ENCODE peak calls at places on chromosomes 2 and 18, in seven cellular contexts. I, E, R, M, T, W and S are unnamed samples.

GRCh38 chr2:144426981-144427479 is 92.9 kb downstream of the ZEB2 start:
- DNase-seq in I (no peak), E (peak; percentile 56), R (no peak), M (no peak), T (no peak), W (no peak), S (no peak)

GRCh38 chr2:102336502-102336945 is 19.1 kb upstream of the IL18R1 start:
- DNase-seq in I (no peak), E (peak; percentile 51), R (no peak), M (no peak), T (no peak), W (no peak), S (no peak)

GRCh38 chr18:10715791-10716190 is 190.0 kb downstream of the NAPG start:
- DNase-seq in I (no peak), E (peak; percentile 95), R (no peak), M (no peak), T (no peak), W (no peak), S (no peak)

GRCh38 chr2:154402138-154402714 is 296.3 kb upstream of the KCNJ3 start:
- DNase-seq in I (no peak), E (peak; percentile 73), R (peak; percentile 5), M (no peak), T (peak; percentile 21), W (no peak), S (peak; percentile 45)

GRCh38 chr2:4674007-4674406 is 970.6 kb downstream of the DCDC2C start:
- DNase-seq in I (no peak), E (no peak), R (no peak), M (peak; percentile 28), T (no peak), W (no peak), S (peak; percentile 96)

GRCh38 chr2:190810981-190811587 is 69.5 kb upstream of the GLS start:
- DNase-seq in I (no peak), E (no peak), R (no peak), M (no peak), T (no peak), W (no peak), S (no peak)

GRCh38 chr2:39733070-39733674 is 45.9 kb downstream of the THUMPD2 start:
- DNase-seq in I (no peak), E (peak; percentile 51), R (no peak), M (no peak), T (no peak), W (no peak), S (no peak)

GRCh38 chr2:94759211-94759610 is 112.0 kb upstream of the TEKT4 start:
- DNase-seq in I (no peak), E (peak; percentile 5), R (peak; percentile 41), M (no peak), T (peak; percentile 34), W (no peak), S (peak; percentile 25)

GRCh38 chr18:57915241-57915640 is 112.1 kb upstream of the ATP8B1 start:
- DNase-seq in I (no peak), E (no peak), R (no peak), M (no peak), T (no peak), W (no peak), S (no peak)

GRCh38 chr18:12121175-12122095 is 27.8 kb downstream of the ANKRD62 start:
- DNase-seq in I (no peak), E (peak; percentile 30), R (no peak), M (no peak), T (peak; percentile 6), W (no peak), S (no peak)

GRCh38 chr2:2664989-2665833 is 334.1 kb upstream of the MYT1L start:
- DNase-seq in I (no peak), E (peak; percentile 65), R (no peak), M (no peak), T (no peak), W (no peak), S (no peak)

GRCh38 chr18:78526275-78526674 is 453.3 kb upstream of the SALL3 start:
- DNase-seq in I (no peak), E (no peak), R (no peak), M (no peak), T (no peak), W (no peak), S (no peak)

GRCh38 chr18:8720141-8720540 is 14.8 kb downstream of the MTCL1 start:
- DNase-seq in I (no peak), E (no peak), R (no peak), M (no peak), T (no peak), W (no peak), S (no peak)

GRCh38 chr2:129482626-129483025 is 496.8 kb upstream of the RAB6C start:
- DNase-seq in I (no peak), E (no peak), R (no peak), M (no peak), T (no peak), W (no peak), S (no peak)

GRCh38 chr2:65746919-65747678 is 314.7 kb upstream of the SPRED2 start:
- DNase-seq in I (no peak), E (no peak), R (no peak), M (no peak), T (no peak), W (no peak), S (no peak)

GRCh38 chr2:27442282-27442980 is at the start of gene KRTCAP3:
- DNase-seq in I (no peak), E (no peak), R (peak; percentile 28), M (peak; percentile 85), T (no peak), W (no peak), S (peak; percentile 17)

GRCh38 chr2:67574230-67574629 is 177.1 kb downstream of the ETAA1 start:
- DNase-seq in I (no peak), E (peak; percentile 77), R (no peak), M (no peak), T (no peak), W (no peak), S (no peak)

GRCh38 chr2:105748564-105748963 is 3.9 kb downstream of the NCK2 start:
- DNase-seq in I (no peak), E (no peak), R (peak; percentile 57), M (no peak), T (no peak), W (no peak), S (no peak)

GRCh38 chr2:239944706-239945551 is 80.2 kb downstream of the NDUFA10 start:
- DNase-seq in I (peak; percentile 62), E (no peak), R (no peak), M (no peak), T (no peak), W (peak; percentile 64), S (no peak)

GRCh38 chr2:161250864-161251436 is 57.3 kb upstream of the PSMD14 start:
- DNase-seq in I (no peak), E (peak; percentile 62), R (peak; percentile 61), M (peak; percentile 77), T (peak; percentile 58), W (no peak), S (peak; percentile 70)

GRCh38 chr2:235500761-235501662 is 7.2 kb downstream of the AGAP1 start:
- DNase-seq in I (no peak), E (peak; percentile 77), R (no peak), M (no peak), T (peak; percentile 80), W (no peak), S (no peak)

GRCh38 chr2:88500691-88501090 is 48.2 kb upstream of the FOXI3 start:
- DNase-seq in I (no peak), E (peak; percentile 6), R (no peak), M (no peak), T (no peak), W (no peak), S (no peak)

GRCh38 chr2:46899053-46899452 is 16.6 kb downstream of the MCFD2 start:
- DNase-seq in I (no peak), E (no peak), R (no peak), M (no peak), T (no peak), W (no peak), S (no peak)

GRCh38 chr2:25887624-25888242 is 9.4 kb upstream of the ASXL2 start:
- DNase-seq in I (no peak), E (no peak), R (no peak), M (no peak), T (peak; percentile 16), W (no peak), S (no peak)

GRCh38 chr2:134359367-134360081 is 105.7 kb downstream of the MGAT5 start:
- DNase-seq in I (no peak), E (no peak), R (no peak), M (peak; percentile 25), T (no peak), W (no peak), S (no peak)

GRCh38 chr18:57772387-57772799 is 30.7 kb downstream of the ATP8B1 start:
- DNase-seq in I (no peak), E (no peak), R (no peak), M (no peak), T (no peak), W (no peak), S (no peak)

GRCh38 chr2:128465246-128466170 is 146.8 kb upstream of the HS6ST1 start:
- DNase-seq in I (no peak), E (no peak), R (no peak), M (no peak), T (no peak), W (no peak), S (no peak)

GRCh38 chr18:55323051-55323994 is 264.7 kb downstream of the TCF4 start:
- DNase-seq in I (no peak), E (peak; percentile 72), R (no peak), M (peak; percentile 20), T (no peak), W (no peak), S (peak; percentile 8)

GRCh38 chr2:146489386-146489785 is 1355.4 kb upstream of the ACVR2A start:
- DNase-seq in I (no peak), E (peak; percentile 7), R (no peak), M (no peak), T (no peak), W (no peak), S (no peak)

GRCh38 chr2:191319181-191319580 is 74.0 kb downstream of the MYO1B start:
- DNase-seq in I (no peak), E (peak; percentile 90), R (no peak), M (no peak), T (no peak), W (no peak), S (no peak)